ENCODE peak calls at places on chromosomes 16 and 17, in eight cellular contexts. I is stimulated activated CD8-positive, alpha-beta memory T cell treated with anti-CD3 and anti-CD28 coated beads, Interleukin-12 subunit alpha, Interleukin-12 subunit beta, amount 100 ng/mL, for 1 hour; V is AG08395; K is H7; E is T-helper 9 cell; N is esophagus squamous epithelium; Y is A549; B is progenitor cell of endocrine pancreas. A is an unnamed sample.

GRCh38 chr17:76405967-76406647 is 21.7 kb downstream of the SPHK1 start:
- DNase-seq in V (no peak), N (no peak), K (no peak), B (no peak), E (no peak), Y (no peak), I (no peak), A (no peak)

GRCh38 chr16:69481901-69482341 is 57.5 kb downstream of the CYB5B start:
- DNase-seq in B (no peak), K (peak; percentile 48), I (no peak), V (peak; percentile 74), E (no peak), Y (no peak), N (no peak), A (no peak)

GRCh38 chr17:19343256-19343630 is 19.3 kb downstream of the B9D1 start:
- DNase-seq in I (no peak), V (no peak), K (no peak), Y (no peak), N (no peak), E (no peak), B (no peak), A (no peak)

GRCh38 chr17:34285304-34285792 is at the start of gene CCL11:
- DNase-seq in N (no peak), B (no peak), V (no peak), I (no peak), Y (no peak), E (no peak), K (no peak), A (no peak)

GRCh38 chr17:72366626-72367025 is 245.8 kb downstream of the SOX9 start:
- DNase-seq in E (no peak), N (no peak), Y (no peak), B (no peak), I (no peak), V (no peak), K (no peak), A (no peak)

GRCh38 chr17:53896047-53896446 is 73.3 kb downstream of the KIF2B start:
- DNase-seq in V (no peak), N (no peak), Y (no peak), K (no peak), I (no peak), E (no peak), B (no peak), A (no peak)

GRCh38 chr16:85865-86264 is 7.8 kb downstream of the MPG start:
- DNase-seq in K (no peak), B (no peak), Y (no peak), I (no peak), N (no peak), V (no peak), E (no peak), A (no peak)

GRCh38 chr17:419073-419735 is 66.6 kb upstream of the RPH3AL start:
- DNase-seq in Y (no peak), I (no peak), B (no peak), E (peak; percentile 41), V (no peak), N (no peak), K (no peak), A (no peak)

GRCh38 chr17:43601280-43602050 is 55.3 kb upstream of the ETV4 start:
- DNase-seq in E (no peak), I (no peak), K (no peak), V (no peak), B (no peak), Y (no peak), N (no peak), A (no peak)

GRCh38 chr16:69888005-69888560 is 63.1 kb upstream of the CLEC18A start:
- DNase-seq in I (no peak), Y (no peak), N (no peak), E (no peak), B (no peak), K (no peak), V (no peak), A (no peak)

GRCh38 chr16:88023366-88023765 is 72.1 kb downstream of the BANP start:
- DNase-seq in I (no peak), B (no peak), N (no peak), Y (no peak), E (no peak), V (no peak), K (no peak), A (no peak)

GRCh38 chr17:10803830-10804498 is at the start of gene TMEM238L:
- DNase-seq in Y (no peak), E (no peak), V (no peak), K (no peak), N (no peak), I (no peak), B (no peak), A (no peak)

A was measured in effector CD4-positive, alpha-beta T cell.